ENCODE peak calls at places on chromosomes 5 and 9, in seven cellular contexts. One of them, this sample, is unnamed.

GRCh38 chr5:133245191-133246052 is 193.6 kb downstream of the HSPA4 start:
- DNase-seq in PC-3: peak
- DNase-seq in AG10803: peak
- DNase-seq in H4: peak
- DNase-seq in substantia nigra: no peak
- DNase-seq in OCI-M1: no peak
- DNase-seq in cardiac septum: no peak
- DNase-seq in this sample: no peak

GRCh38 chr5:172429201-172429940 is 25.0 kb downstream of the SH3PXD2B start:
- DNase-seq in substantia nigra: no peak
- DNase-seq in H4: no peak
- DNase-seq in PC-3: no peak
- DNase-seq in AG10803: peak
- DNase-seq in OCI-M1: no peak
- DNase-seq in cardiac septum: no peak
- DNase-seq in this sample: no peak

GRCh38 chr9:3528466-3528865 is 2.7 kb upstream of the RFX3 start:
- DNase-seq in cardiac septum: no peak
- DNase-seq in AG10803: no peak
- DNase-seq in substantia nigra: no peak
- DNase-seq in OCI-M1: peak
- DNase-seq in PC-3: no peak
- DNase-seq in H4: no peak
- DNase-seq in this sample: peak

GRCh38 chr9:123104807-123105206 is 71.3 kb downstream of the GPR21 start:
- DNase-seq in H4: no peak
- DNase-seq in AG10803: no peak
- DNase-seq in PC-3: no peak
- DNase-seq in cardiac septum: no peak
- DNase-seq in OCI-M1: no peak
- DNase-seq in substantia nigra: no peak
- DNase-seq in this sample: no peak

GRCh38 chr5:25119654-25120053 is 474.9 kb upstream of the CDH10 start:
- DNase-seq in substantia nigra: no peak
- DNase-seq in cardiac septum: no peak
- DNase-seq in AG10803: peak
- DNase-seq in OCI-M1: peak
- DNase-seq in H4: peak
- DNase-seq in PC-3: peak
- DNase-seq in this sample: peak

GRCh38 chr5:179920175-179920574 is 12.5 kb upstream of the TBC1D9B start:
- DNase-seq in PC-3: no peak
- DNase-seq in OCI-M1: no peak
- DNase-seq in cardiac septum: no peak
- DNase-seq in AG10803: no peak
- DNase-seq in substantia nigra: no peak
- DNase-seq in H4: no peak
- DNase-seq in this sample: no peak

GRCh38 chr5:78985407-78986223 is 505 bp upstream of the ARSB start:
- DNase-seq in substantia nigra: no peak
- DNase-seq in PC-3: peak
- DNase-seq in H4: peak
- DNase-seq in AG10803: peak
- DNase-seq in cardiac septum: no peak
- DNase-seq in OCI-M1: peak
- DNase-seq in this sample: peak

GRCh38 chr9:112315905-112316304 is 17.5 kb downstream of the PTBP3 start:
- DNase-seq in PC-3: no peak
- DNase-seq in H4: no peak
- DNase-seq in substantia nigra: no peak
- DNase-seq in OCI-M1: peak
- DNase-seq in AG10803: no peak
- DNase-seq in cardiac septum: no peak
- DNase-seq in this sample: no peak

GRCh38 chr9:79026311-79026710 is 545.5 kb upstream of the TLE4 start:
- DNase-seq in H4: no peak
- DNase-seq in PC-3: no peak
- DNase-seq in AG10803: peak
- DNase-seq in substantia nigra: no peak
- DNase-seq in OCI-M1: no peak
- DNase-seq in cardiac septum: no peak
- DNase-seq in this sample: peak

GRCh38 chr9:125494555-125494920 is 212.5 kb downstream of the MAPKAP1 start:
- DNase-seq in substantia nigra: no peak
- DNase-seq in OCI-M1: no peak
- DNase-seq in AG10803: peak
- DNase-seq in PC-3: peak
- DNase-seq in H4: no peak
- DNase-seq in cardiac septum: no peak
- DNase-seq in this sample: no peak

GRCh38 chr5:156824800-156825199 is 25.3 kb upstream of the PPP1R2B start:
- DNase-seq in AG10803: peak
- DNase-seq in H4: peak
- DNase-seq in OCI-M1: peak
- DNase-seq in cardiac septum: no peak
- DNase-seq in PC-3: peak
- DNase-seq in substantia nigra: no peak
- DNase-seq in this sample: peak

GRCh38 chr9:114098660-114099522 is at the start of gene KIF12:
- DNase-seq in H4: no peak
- DNase-seq in PC-3: peak
- DNase-seq in substantia nigra: no peak
- DNase-seq in AG10803: no peak
- DNase-seq in OCI-M1: no peak
- DNase-seq in cardiac septum: no peak
- DNase-seq in this sample: peak

GRCh38 chr5:58191451-58191850 is 268.4 kb downstream of the PLK2 start:
- DNase-seq in cardiac septum: no peak
- DNase-seq in substantia nigra: no peak
- DNase-seq in AG10803: no peak
- DNase-seq in H4: no peak
- DNase-seq in PC-3: peak
- DNase-seq in OCI-M1: no peak
- DNase-seq in this sample: no peak

GRCh38 chr9:5186416-5187169 is 1.2 kb upstream of the INSL6 start:
- DNase-seq in PC-3: peak
- DNase-seq in substantia nigra: no peak
- DNase-seq in OCI-M1: peak
- DNase-seq in AG10803: peak
- DNase-seq in cardiac septum: no peak
- DNase-seq in H4: peak
- DNase-seq in this sample: peak

GRCh38 chr5:31880460-31880859 is 241.5 kb downstream of the PDZD2 start:
- DNase-seq in substantia nigra: no peak
- DNase-seq in OCI-M1: no peak
- DNase-seq in PC-3: no peak
- DNase-seq in AG10803: no peak
- DNase-seq in H4: no peak
- DNase-seq in cardiac septum: no peak
- DNase-seq in this sample: no peak

GRCh38 chr9:21854119-21854518 is 51.7 kb downstream of the MTAP start:
- DNase-seq in cardiac septum: no peak
- DNase-seq in H4: no peak
- DNase-seq in OCI-M1: no peak
- DNase-seq in PC-3: no peak
- DNase-seq in substantia nigra: no peak
- DNase-seq in AG10803: no peak
- DNase-seq in this sample: no peak

GRCh38 chr5:39652036-39652435 is 227.3 kb upstream of the DAB2 start:
- DNase-seq in AG10803: no peak
- DNase-seq in substantia nigra: no peak
- DNase-seq in H4: no peak
- DNase-seq in OCI-M1: no peak
- DNase-seq in cardiac septum: no peak
- DNase-seq in PC-3: no peak
- DNase-seq in this sample: no peak

GRCh38 chr9:114448706-114449105 is 56.6 kb downstream of the WHRN start:
- DNase-seq in substantia nigra: no peak
- DNase-seq in AG10803: peak
- DNase-seq in OCI-M1: no peak
- DNase-seq in PC-3: peak
- DNase-seq in cardiac septum: no peak
- DNase-seq in H4: peak
- DNase-seq in this sample: no peak

GRCh38 chr9:133490201-133490681 is 11.3 kb upstream of the SLC2A6 start:
- DNase-seq in cardiac septum: no peak
- DNase-seq in H4: no peak
- DNase-seq in substantia nigra: no peak
- DNase-seq in OCI-M1: no peak
- DNase-seq in AG10803: no peak
- DNase-seq in PC-3: no peak
- DNase-seq in this sample: no peak

GRCh38 chr9:129164246-129164930 is 13.7 kb downstream of the IER5L start:
- DNase-seq in substantia nigra: no peak
- DNase-seq in PC-3: no peak
- DNase-seq in OCI-M1: no peak
- DNase-seq in H4: no peak
- DNase-seq in AG10803: peak
- DNase-seq in cardiac septum: no peak
- DNase-seq in this sample: no peak

GRCh38 chr9:129278391-129279237 is 100.6 kb upstream of the IER5L start:
- DNase-seq in H4: no peak
- DNase-seq in AG10803: no peak
- DNase-seq in substantia nigra: no peak
- DNase-seq in cardiac septum: peak
- DNase-seq in PC-3: peak
- DNase-seq in OCI-M1: no peak
- DNase-seq in this sample: peak